ENCODE peak calls at places on chromosomes 3 and 15, in nine cellular contexts. Z is ACHN; B is AML-193; E is activated CD8-positive, alpha-beta memory T cell treated with anti-CD3 and anti-CD28 coated beads for 48 hours; P is CD4-positive, alpha-beta T cell; U is Jurkat, Clone E6-1; T is NCI-H1105; C is NCI-H2081; W is germinal center. F is an unnamed sample.

GRCh38 chr15:69014454-69014853 is at the start of gene NOX5:
- DNase-seq in B (no peak), Z (no peak), P (no peak), T (no peak), E (no peak), U (no peak), C (no peak), W (no peak), F (peak; percentile 95)

GRCh38 chr3:112056451-112056929 is 22.0 kb downstream of the TMPRSS7 start:
- DNase-seq in Z (no peak), T (no peak), P (no peak), C (no peak), U (no peak), B (no peak), W (no peak), E (no peak), F (peak; percentile 18)

GRCh38 chr3:189309400-189309975 is 137.7 kb downstream of the TPRG1 start:
- DNase-seq in U (no peak), T (no peak), Z (no peak), C (no peak), W (no peak), P (no peak), B (no peak), E (no peak), F (peak; percentile 11)

GRCh38 chr15:40103864-40104271 is 4.8 kb downstream of the BMF start:
- DNase-seq in U (no peak), Z (no peak), C (peak; percentile 66), B (no peak), P (no peak), T (peak; percentile 45), W (no peak), E (no peak), F (no peak)

GRCh38 chr3:49462222-49462621 is 7.8 kb upstream of the DAG1 start:
- DNase-seq in C (no peak), B (no peak), P (no peak), Z (no peak), T (no peak), W (no peak), U (no peak), E (no peak), F (peak; percentile 31)

GRCh38 chr3:9809615-9810356 is at the start of gene TTLL3:
- DNase-seq in Z (peak; percentile 63), T (peak; percentile 46), P (peak; percentile 41), W (peak; percentile 61), B (peak; percentile 60), C (peak; percentile 45), E (peak; percentile 24), U (no peak), F (peak; percentile 55)

GRCh38 chr15:90020041-90020735 is 19.1 kb downstream of the ZNF710 start:
- DNase-seq in P (no peak), C (no peak), W (no peak), U (no peak), B (no peak), Z (no peak), T (no peak), E (no peak), F (no peak)

GRCh38 chr3:30708472-30708871 is 102.1 kb downstream of the TGFBR2 start:
- DNase-seq in U (no peak), Z (no peak), P (no peak), W (no peak), B (no peak), T (no peak), E (no peak), C (no peak), F (no peak)

GRCh38 chr3:179236676-179237301 is 14.1 kb downstream of the KCNMB3 start:
- DNase-seq in E (no peak), Z (no peak), T (no peak), B (no peak), P (no peak), W (no peak), U (no peak), C (no peak), F (no peak)

GRCh38 chr3:52070724-52071621 is 14.6 kb upstream of the DUSP7 start:
- DNase-seq in Z (no peak), B (no peak), T (no peak), E (no peak), C (no peak), P (no peak), U (no peak), W (no peak), F (no peak)

GRCh38 chr3:126439968-126440708 is 35.6 kb downstream of the ZXDC start:
- DNase-seq in T (no peak), P (no peak), C (no peak), W (no peak), U (no peak), Z (no peak), B (no peak), E (no peak), F (no peak)